ENCODE peak calls at places on chromosomes 11 and 22, in ten cellular contexts. A, I, Q, K, Y, F, U, D, E and J are unnamed samples.

GRCh38 chr11:43583548-43583947 is 97.0 kb upstream of the HSD17B12 start:
- DNase-seq in A (no peak), I (no peak), Q (no peak), K (no peak), Y (no peak), F (no peak), U (no peak), D (no peak), E (no peak), J (no peak)

GRCh38 chr11:123255909-123256308 is 60.9 kb upstream of the CLMP start:
- DNase-seq in A (no peak), I (no peak), Q (no peak), K (peak; percentile 60), Y (no peak), F (no peak), U (no peak), D (no peak), E (no peak), J (no peak)

GRCh38 chr22:27318516-27318915 is 483.0 kb downstream of the MN1 start:
- DNase-seq in A (no peak), I (no peak), Q (no peak), K (no peak), Y (no peak), F (no peak), U (no peak), D (peak; percentile 37), E (no peak), J (no peak)

GRCh38 chr11:71256080-71256479 is 3.7 kb upstream of the SHANK2 start:
- DNase-seq in A (no peak), I (no peak), Q (no peak), K (no peak), Y (no peak), F (no peak), U (no peak), D (no peak), E (no peak), J (no peak)

GRCh38 chr22:44338183-44338812 is 25.5 kb upstream of the SHISAL1 start:
- DNase-seq in A (no peak), I (no peak), Q (no peak), K (no peak), Y (no peak), F (no peak), U (no peak), D (peak; percentile 28), E (no peak), J (no peak)

GRCh38 chr22:30872282-30873041 is 96.1 kb downstream of the MORC2 start:
- DNase-seq in A (no peak), I (no peak), Q (no peak), K (peak; percentile 28), Y (no peak), F (no peak), U (no peak), D (no peak), E (no peak), J (peak; percentile 7)

GRCh38 chr11:8584096-8584495 is 9.9 kb downstream of the STK33 start:
- DNase-seq in A (no peak), I (no peak), Q (no peak), K (no peak), Y (peak; percentile 37), F (no peak), U (no peak), D (no peak), E (no peak), J (no peak)

GRCh38 chr11:116857936-116858335 is 20.5 kb upstream of the APOA1 start:
- DNase-seq in A (no peak), I (no peak), Q (no peak), K (no peak), Y (no peak), F (no peak), U (no peak), D (no peak), E (no peak), J (no peak)

GRCh38 chr11:46513934-46514342 is 79.9 kb downstream of the AMBRA1 start:
- DNase-seq in A (no peak), I (no peak), Q (peak; percentile 73), K (peak; percentile 26), Y (no peak), F (no peak), U (no peak), D (no peak), E (no peak), J (peak; percentile 62)

GRCh38 chr11:100769165-100769564 is 82.1 kb downstream of the ARHGAP42 start:
- DNase-seq in A (no peak), I (no peak), Q (no peak), K (no peak), Y (peak; percentile 5), F (no peak), U (no peak), D (no peak), E (no peak), J (no peak)

GRCh38 chr22:27988704-27989103 is 69.6 kb upstream of the PITPNB start:
- DNase-seq in A (no peak), I (no peak), Q (no peak), K (no peak), Y (no peak), F (no peak), U (no peak), D (no peak), E (no peak), J (no peak)

GRCh38 chr11:123174196-123175183 is 20.6 kb downstream of the CLMP start:
- DNase-seq in A (peak; percentile 54), I (no peak), Q (peak; percentile 40), K (no peak), Y (peak; percentile 70), F (peak; percentile 65), U (no peak), D (no peak), E (no peak), J (peak; percentile 66)

GRCh38 chr22:19291218-19291579 is 320 bp downstream of the CLTCL1 start:
- DNase-seq in A (no peak), I (no peak), Q (peak; percentile 52), K (peak; percentile 36), Y (peak; percentile 50), F (no peak), U (no peak), D (no peak), E (no peak), J (peak; percentile 48)

GRCh38 chr22:17664414-17665045 is 26.0 kb downstream of the BCL2L13 start:
- DNase-seq in A (no peak), I (no peak), Q (no peak), K (no peak), Y (no peak), F (no peak), U (no peak), D (no peak), E (no peak), J (no peak)

GRCh38 chr11:94563176-94563847 is 3.9 kb upstream of the PIWIL4 start:
- DNase-seq in A (no peak), I (no peak), Q (no peak), K (no peak), Y (peak; percentile 87), F (no peak), U (peak; percentile 24), D (no peak), E (no peak), J (no peak)

GRCh38 chr11:84322211-84322610 is 1036.0 kb upstream of the CCDC90B start:
- DNase-seq in A (no peak), I (no peak), Q (no peak), K (no peak), Y (no peak), F (no peak), U (no peak), D (no peak), E (no peak), J (no peak)

GRCh38 chr11:75463106-75463774 is 30.2 kb upstream of the KLHL35 start:
- DNase-seq in A (no peak), I (no peak), Q (no peak), K (no peak), Y (no peak), F (no peak), U (no peak), D (no peak), E (no peak), J (no peak)

GRCh38 chr22:26573026-26573662 is 16.8 kb downstream of the TPST2 start:
- DNase-seq in A (no peak), I (no peak), Q (peak; percentile 72), K (peak; percentile 29), Y (no peak), F (peak; percentile 56), U (no peak), D (no peak), E (no peak), J (peak; percentile 54)